ENCODE peak calls at places on chromosomes 2 and 18, in eight cellular contexts. M, X, K, Q, B, T, E and V are unnamed samples.

GRCh38 chr2:86238354-86238753 is 39.1 kb downstream of the MRPL35 start:
- DNase-seq in M (no peak), X (no peak), K (no peak), Q (no peak), B (peak; percentile 59), T (peak; percentile 86), E (no peak), V (peak; percentile 75)

GRCh38 chr18:27704721-27705361 is 472.1 kb downstream of the CDH2 start:
- DNase-seq in M (no peak), X (no peak), K (no peak), Q (no peak), B (no peak), T (no peak), E (no peak), V (no peak)

GRCh38 chr2:99883356-99883867 is 259.0 kb downstream of the AFF3 start:
- DNase-seq in M (no peak), X (no peak), K (no peak), Q (no peak), B (no peak), T (no peak), E (no peak), V (no peak)

GRCh38 chr2:129074526-129074925 is 755.9 kb upstream of the HS6ST1 start:
- DNase-seq in M (no peak), X (no peak), K (no peak), Q (no peak), B (no peak), T (no peak), E (no peak), V (no peak)

GRCh38 chr2:144519934-144520717 is at the start of gene ZEB2:
- DNase-seq in M (peak; percentile 89), X (no peak), K (peak; percentile 79), Q (no peak), B (peak; percentile 44), T (peak; percentile 11), E (peak; percentile 82), V (peak; percentile 57)

GRCh38 chr2:148721991-148722777 is 77.6 kb downstream of the EPC2 start:
- DNase-seq in M (no peak), X (no peak), K (peak; percentile 20), Q (no peak), B (no peak), T (no peak), E (no peak), V (no peak)

GRCh38 chr2:128514555-128514955 is 195.9 kb upstream of the HS6ST1 start:
- DNase-seq in M (no peak), X (no peak), K (no peak), Q (no peak), B (no peak), T (no peak), E (no peak), V (no peak)

GRCh38 chr18:53850918-53851317 is 373.6 kb downstream of the MBD2 start:
- DNase-seq in M (no peak), X (no peak), K (no peak), Q (peak; percentile 61), B (no peak), T (no peak), E (no peak), V (no peak)

GRCh38 chr2:133229974-133230373 is 338.3 kb downstream of the NCKAP5 start:
- DNase-seq in M (no peak), X (no peak), K (no peak), Q (no peak), B (no peak), T (no peak), E (no peak), V (no peak)

GRCh38 chr2:85452237-85452636 is 33.7 kb downstream of the SH2D6 start:
- DNase-seq in M (no peak), X (no peak), K (no peak), Q (no peak), B (no peak), T (no peak), E (no peak), V (no peak)

GRCh38 chr2:200405599-200406298 is 99.3 kb downstream of the SPATS2L start:
- DNase-seq in M (no peak), X (no peak), K (peak; percentile 90), Q (no peak), B (no peak), T (peak; percentile 18), E (peak; percentile 89), V (no peak)

GRCh38 chr2:159549234-159549633 is 67.1 kb downstream of the BAZ2B start:
- DNase-seq in M (peak; percentile 14), X (no peak), K (peak; percentile 50), Q (no peak), B (no peak), T (no peak), E (no peak), V (no peak)

GRCh38 chr2:215059724-215060123 is 78.7 kb downstream of the ABCA12 start:
- DNase-seq in M (no peak), X (no peak), K (peak; percentile 28), Q (no peak), B (no peak), T (no peak), E (no peak), V (no peak)

GRCh38 chr2:32161296-32161695 is 4.4 kb upstream of the SLC30A6 start:
- DNase-seq in M (no peak), X (no peak), K (no peak), Q (no peak), B (no peak), T (no peak), E (no peak), V (no peak)

GRCh38 chr2:70920367-70920715 is 15.4 kb upstream of the ATP6V1B1 start:
- DNase-seq in M (no peak), X (no peak), K (no peak), Q (no peak), B (no peak), T (no peak), E (no peak), V (no peak)

GRCh38 chr2:66481100-66481549 is 46.2 kb downstream of the MEIS1 start:
- DNase-seq in M (no peak), X (no peak), K (peak; percentile 67), Q (no peak), B (no peak), T (no peak), E (no peak), V (no peak)

GRCh38 chr2:110741491-110741980 is 9.2 kb downstream of the ACOXL start:
- DNase-seq in M (no peak), X (no peak), K (no peak), Q (no peak), B (peak; percentile 38), T (peak; percentile 33), E (no peak), V (no peak)

GRCh38 chr2:173752152-173752551 is 213.0 kb downstream of the SP3 start:
- DNase-seq in M (no peak), X (no peak), K (peak; percentile 8), Q (no peak), B (no peak), T (peak; percentile 36), E (no peak), V (no peak)

GRCh38 chr2:125745514-125745913 is 910.4 kb upstream of the GYPC start:
- DNase-seq in M (no peak), X (no peak), K (peak; percentile 1), Q (no peak), B (no peak), T (peak; percentile 84), E (peak; percentile 60), V (no peak)

GRCh38 chr2:5315512-5315911 is 376.7 kb upstream of the SOX11 start:
- DNase-seq in M (no peak), X (no peak), K (no peak), Q (peak; percentile 99), B (no peak), T (no peak), E (no peak), V (no peak)

GRCh38 chr2:231323316-231323715 is 72.2 kb upstream of the B3GNT7 start:
- DNase-seq in M (no peak), X (no peak), K (no peak), Q (no peak), B (no peak), T (no peak), E (no peak), V (no peak)

GRCh38 chr2:21452678-21453077 is 328.9 kb downstream of the TDRD15 start:
- DNase-seq in M (no peak), X (no peak), K (no peak), Q (no peak), B (no peak), T (no peak), E (no peak), V (no peak)

GRCh38 chr2:129229830-129230441 is 749.5 kb upstream of the RAB6C start:
- DNase-seq in M (no peak), X (no peak), K (no peak), Q (no peak), B (no peak), T (no peak), E (no peak), V (no peak)